ENCODE peak calls at places on chromosomes 4 and X, in six cellular contexts. B is HepG2, A is GM12892, G is GM12878, W is K562, L is H1. K is an unnamed sample.

GRCh38 chr4:126386512-126386911 is 1071.8 kb downstream of the FAT4 start:
- DNase-seq in B (no peak), A (no peak), G (no peak), W (no peak), L (no peak), K (no peak)

GRCh38 chr4:124710253-124710849 is 2.2 kb downstream of the ANKRD50 start:
- DNase-seq in B (no peak), A (no peak), G (no peak), W (peak; percentile 12), L (no peak), K (no peak)

GRCh38 chr4:29336851-29337250 is 1383.3 kb upstream of the PCDH7 start:
- DNase-seq in B (no peak), A (no peak), G (no peak), W (no peak), L (no peak), K (no peak)

GRCh38 chrX:118973389-118974087 is 880 bp upstream of the LONRF3 start:
- DNase-seq in B (no peak), A (no peak), G (no peak), W (no peak), L (no peak), K (no peak)

GRCh38 chrX:4570141-4570540 is 856.7 kb upstream of the PRKX start:
- DNase-seq in B (no peak), A (no peak), G (no peak), W (no peak), L (no peak), K (no peak)

GRCh38 chrX:10855845-10856244 is 235.5 kb upstream of the MID1 start:
- DNase-seq in B (no peak), A (no peak), G (no peak), W (no peak), L (no peak), K (no peak)

GRCh38 chrX:63751481-63751880 is 33.5 kb downstream of the ARHGEF9 start:
- DNase-seq in B (no peak), A (no peak), G (no peak), W (no peak), L (no peak), K (no peak)

GRCh38 chrX:43970528-43970927 is 2.7 kb downstream of the NDP start:
- DNase-seq in B (no peak), A (no peak), G (no peak), W (no peak), L (no peak), K (no peak)

GRCh38 chr4:10457255-10457801 is at the start of gene ZNF518B:
- DNase-seq in B (no peak), A (peak; percentile 66), G (no peak), W (peak; percentile 87), L (peak; percentile 85), K (peak; percentile 82)

GRCh38 chrX:136198010-136198409 is 50.7 kb downstream of the FHL1 start:
- DNase-seq in B (no peak), A (no peak), G (no peak), W (no peak), L (no peak), K (no peak)

GRCh38 chrX:136195247-136195646 is 47.9 kb downstream of the FHL1 start:
- DNase-seq in B (no peak), A (no peak), G (no peak), W (no peak), L (no peak), K (no peak)

GRCh38 chrX:136194546-136194945 is 47.2 kb downstream of the FHL1 start:
- DNase-seq in B (no peak), A (no peak), G (no peak), W (no peak), L (no peak), K (no peak)

GRCh38 chrX:136198678-136199243 is 51.4 kb downstream of the FHL1 start:
- DNase-seq in B (no peak), A (no peak), G (no peak), W (no peak), L (no peak), K (no peak)

GRCh38 chrX:136196691-136197155 is 49.4 kb downstream of the FHL1 start:
- DNase-seq in B (no peak), A (no peak), G (no peak), W (no peak), L (no peak), K (no peak)
- TF ChIP-seq POLR2A in B (no peak), A (no peak), G (no peak), W (no peak), L (no peak), K (no peak)

GRCh38 chrX:37912797-37913196 is 65.4 kb upstream of the DYNLT3 start:
- DNase-seq in B (no peak), A (no peak), G (no peak), W (no peak), L (no peak), K (no peak)

GRCh38 chrX:37906357-37906756 is 59.0 kb upstream of the DYNLT3 start:
- DNase-seq in B (no peak), A (no peak), G (no peak), W (no peak), L (no peak), K (no peak)

GRCh38 chrX:37918168-37918567 is 70.8 kb upstream of the DYNLT3 start:
- DNase-seq in B (no peak), A (no peak), G (no peak), W (no peak), L (no peak), K (no peak)

GRCh38 chrX:37910186-37910585 is 62.8 kb upstream of the DYNLT3 start:
- DNase-seq in B (no peak), A (no peak), G (no peak), W (no peak), L (no peak), K (no peak)

DNA sequence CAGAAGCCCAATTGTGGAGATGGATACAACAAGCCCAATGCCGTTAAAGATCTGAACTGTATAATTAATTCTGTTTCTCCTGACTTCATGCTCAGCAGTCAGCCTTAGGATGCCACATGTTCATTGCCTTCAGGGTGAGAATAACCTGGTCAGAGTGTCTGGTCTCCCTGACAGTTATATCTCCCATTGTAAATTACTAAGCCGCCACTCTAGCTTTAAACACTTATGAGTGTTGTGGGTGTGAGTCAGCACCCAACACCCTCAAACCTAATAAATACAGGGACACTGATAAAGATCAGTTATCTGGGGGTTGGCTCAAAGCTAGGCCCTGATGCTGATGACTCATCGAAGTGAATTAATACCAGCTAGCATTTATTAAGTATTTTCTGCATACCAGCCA is 64.9 kb upstream of the DYNLT3 start:
- DNase-seq in B (no peak), A (no peak), G (no peak), W (no peak), L (no peak), K (no peak)
- TF ChIP-seq TAF1 in B (no peak), A (no peak), G (no peak), W (no peak), L (no peak), K (no peak)

DNA sequence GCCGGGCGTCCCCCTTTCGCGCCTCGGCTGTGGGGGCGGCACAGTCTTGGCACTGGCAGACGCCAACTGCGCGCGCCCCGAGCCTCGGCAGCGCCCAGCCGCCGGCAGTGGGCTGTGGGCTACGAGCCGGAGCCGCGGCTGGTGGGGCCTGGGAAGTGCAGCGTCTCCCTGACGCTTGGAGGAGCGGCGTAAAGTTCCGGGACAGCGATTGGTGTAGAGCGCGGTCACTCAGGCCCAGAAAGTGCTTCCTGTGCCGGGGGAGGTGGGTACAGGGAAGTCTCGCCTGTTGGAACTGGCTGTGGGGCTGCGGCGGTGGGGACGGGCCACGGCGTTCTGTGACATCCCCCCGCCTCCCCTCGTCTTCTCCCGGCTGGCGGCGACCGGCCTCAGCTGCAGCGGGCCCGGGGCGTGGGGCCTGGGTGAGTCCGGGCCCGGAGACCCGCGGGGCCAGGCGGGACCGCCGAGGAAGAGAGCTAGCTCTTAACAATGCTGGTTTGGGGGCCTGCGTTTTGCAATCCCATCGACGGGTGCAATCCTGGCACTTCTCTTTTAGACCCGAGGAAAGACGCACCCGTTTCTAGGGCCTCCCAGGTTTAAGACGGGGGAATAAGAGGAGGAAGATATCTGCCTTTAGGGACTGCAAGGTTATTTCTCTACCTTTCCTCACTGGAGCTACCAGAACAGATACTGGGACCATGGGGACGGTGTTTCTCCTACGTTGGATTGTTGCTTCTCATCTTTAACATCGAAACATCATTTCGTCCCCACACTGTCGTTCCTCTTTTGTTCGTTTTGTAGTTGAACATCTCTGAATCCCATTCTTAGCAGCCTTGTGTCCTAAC is at the start of the genes RWDD4 and TRAPPC11:
- DNase-seq in B (peak; percentile 94), A (peak; percentile 94), G (peak; percentile 95), W (peak; percentile 98), L (peak; percentile 94), K (peak; percentile 94)
- TF ChIP-seq POLR2A in B (peak; percentile 72), A (peak; percentile 52), G (peak; percentile 80), W (peak; percentile 84), L (peak; percentile 79), K (no peak)

DNA sequence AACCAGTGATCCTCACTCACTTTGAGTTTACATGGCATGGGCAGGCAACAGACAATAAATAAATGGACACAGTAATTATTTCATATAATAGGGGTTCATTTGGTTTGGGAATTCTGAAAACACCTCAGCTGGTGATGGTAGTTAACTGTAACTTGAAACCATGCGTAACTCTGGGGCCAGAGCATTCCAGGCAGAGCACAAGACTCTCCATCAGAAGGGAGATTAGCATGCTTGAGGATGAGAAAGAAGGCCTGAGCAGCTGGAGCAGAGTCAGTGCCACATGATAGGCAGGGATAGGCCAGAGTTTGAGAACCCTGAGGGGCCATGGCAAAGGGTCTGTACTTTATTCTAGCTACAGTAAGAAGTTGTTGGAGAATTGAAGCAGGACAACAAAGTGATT is 56.3 kb upstream of the CXCL8 start:
- DNase-seq in B (no peak), A (no peak), G (no peak), W (no peak), L (no peak), K (no peak)
- TF ChIP-seq TAF1 in B (no peak), A (no peak), G (no peak), W (no peak), L (no peak), K (no peak)

GRCh38 chr4:115470763-115471162 is 357.3 kb upstream of the NDST4 start:
- DNase-seq in B (no peak), A (no peak), G (no peak), W (no peak), L (no peak), K (no peak)
- TF ChIP-seq POLR2A in B (no peak), A (no peak), G (no peak), W (no peak), L (no peak), K (no peak)